ENCODE peak calls at places on chromosomes 1 and 21, in six cellular contexts. One of them, this sample, is unnamed.

GRCh38 chr1:220681220-220681847 is 8.8 kb upstream of the C1orf115 start:
- DNase-seq in Panc1: no peak
- DNase-seq in tibial nerve: no peak
- DNase-seq in kidney: no peak
- DNase-seq in prostate gland: no peak
- DNase-seq in stomach: no peak
- DNase-seq in this sample: no peak

GRCh38 chr1:247118946-247119446 is 14.8 kb upstream of the ZNF669 start:
- DNase-seq in Panc1: peak; percentile 27
- DNase-seq in tibial nerve: no peak
- DNase-seq in kidney: no peak
- DNase-seq in prostate gland: no peak
- DNase-seq in stomach: no peak
- DNase-seq in this sample: no peak

GRCh38 chr1:48744032-48744431 is 32.7 kb downstream of the BEND5 start:
- DNase-seq in Panc1: no peak
- DNase-seq in tibial nerve: no peak
- DNase-seq in kidney: no peak
- DNase-seq in prostate gland: no peak
- DNase-seq in stomach: no peak
- DNase-seq in this sample: no peak

GRCh38 chr1:46133946-46134345 is 1.5 kb upstream of the PIK3R3 start:
- DNase-seq in Panc1: no peak
- DNase-seq in tibial nerve: no peak
- DNase-seq in kidney: no peak
- DNase-seq in prostate gland: no peak
- DNase-seq in stomach: no peak
- DNase-seq in this sample: no peak

GRCh38 chr1:98188769-98189168 is 267.9 kb upstream of the DPYD start:
- DNase-seq in Panc1: no peak
- DNase-seq in tibial nerve: no peak
- DNase-seq in kidney: no peak
- DNase-seq in prostate gland: no peak
- DNase-seq in stomach: no peak
- DNase-seq in this sample: no peak

GRCh38 chr1:220748091-220748934 is at the start of gene MTARC2:
- DNase-seq in Panc1: no peak
- DNase-seq in tibial nerve: peak; percentile 71
- DNase-seq in kidney: peak; percentile 92
- DNase-seq in prostate gland: peak; percentile 90
- DNase-seq in stomach: peak; percentile 80
- DNase-seq in this sample: peak; percentile 85

GRCh38 chr1:26279598-26280332 is at the start of gene SH3BGRL3:
- DNase-seq in Panc1: no peak
- DNase-seq in tibial nerve: peak; percentile 80
- DNase-seq in kidney: peak; percentile 96
- DNase-seq in prostate gland: peak; percentile 87
- DNase-seq in stomach: peak; percentile 93
- DNase-seq in this sample: peak; percentile 86

GRCh38 chr1:229042482-229042881 is 228.4 kb upstream of the RAB4A start:
- DNase-seq in Panc1: no peak
- DNase-seq in tibial nerve: no peak
- DNase-seq in kidney: no peak
- DNase-seq in prostate gland: no peak
- DNase-seq in stomach: no peak
- DNase-seq in this sample: no peak

GRCh38 chr1:186629341-186629740 is 50.9 kb downstream of the PTGS2 start:
- DNase-seq in Panc1: no peak
- DNase-seq in tibial nerve: no peak
- DNase-seq in kidney: no peak
- DNase-seq in prostate gland: no peak
- DNase-seq in stomach: no peak
- DNase-seq in this sample: no peak

GRCh38 chr1:44808938-44809917 is 905 bp downstream of the BTBD19 start:
- DNase-seq in Panc1: no peak
- DNase-seq in tibial nerve: no peak
- DNase-seq in kidney: peak; percentile 84
- DNase-seq in prostate gland: no peak
- DNase-seq in stomach: peak; percentile 51
- DNase-seq in this sample: peak; percentile 62

GRCh38 chr1:210597555-210598134 is 268.9 kb downstream of the HHAT start:
- DNase-seq in Panc1: no peak
- DNase-seq in tibial nerve: no peak
- DNase-seq in kidney: no peak
- DNase-seq in prostate gland: no peak
- DNase-seq in stomach: no peak
- DNase-seq in this sample: peak; percentile 31

GRCh38 chr21:36825683-36826082 is 126.8 kb downstream of the SIM2 start:
- DNase-seq in Panc1: no peak
- DNase-seq in tibial nerve: no peak
- DNase-seq in kidney: no peak
- DNase-seq in prostate gland: no peak
- DNase-seq in stomach: no peak
- DNase-seq in this sample: no peak

GRCh38 chr1:201385299-201385891 is 7.9 kb upstream of the TNNT2 start:
- DNase-seq in Panc1: no peak
- DNase-seq in tibial nerve: peak; percentile 30
- DNase-seq in kidney: no peak
- DNase-seq in prostate gland: peak; percentile 73
- DNase-seq in stomach: peak; percentile 85
- DNase-seq in this sample: peak; percentile 66

GRCh38 chr1:193058529-193059281 is 455 bp downstream of the UCHL5 start:
- DNase-seq in Panc1: no peak
- DNase-seq in tibial nerve: peak; percentile 13
- DNase-seq in kidney: peak; percentile 81
- DNase-seq in prostate gland: peak; percentile 8
- DNase-seq in stomach: peak; percentile 44
- DNase-seq in this sample: peak; percentile 62

GRCh38 chr1:207938016-207938415 is 27.1 kb upstream of the CD34 start:
- DNase-seq in Panc1: peak; percentile 85
- DNase-seq in tibial nerve: no peak
- DNase-seq in kidney: no peak
- DNase-seq in prostate gland: peak; percentile 33
- DNase-seq in stomach: peak; percentile 56
- DNase-seq in this sample: no peak

GRCh38 chr1:61052393-61053280 is 29.7 kb upstream of the NFIA start:
- DNase-seq in Panc1: no peak
- DNase-seq in tibial nerve: peak; percentile 7
- DNase-seq in kidney: no peak
- DNase-seq in prostate gland: no peak
- DNase-seq in stomach: no peak
- DNase-seq in this sample: peak; percentile 51

GRCh38 chr1:220776725-220777326 is 9.9 kb upstream of the MTARC1 start:
- DNase-seq in Panc1: peak; percentile 28
- DNase-seq in tibial nerve: peak; percentile 86
- DNase-seq in kidney: peak; percentile 91
- DNase-seq in prostate gland: peak; percentile 74
- DNase-seq in stomach: peak; percentile 90
- DNase-seq in this sample: peak; percentile 81

GRCh38 chr1:179036844-179037465 is 11.3 kb downstream of the FAM20B start:
- DNase-seq in Panc1: no peak
- DNase-seq in tibial nerve: no peak
- DNase-seq in kidney: no peak
- DNase-seq in prostate gland: no peak
- DNase-seq in stomach: no peak
- DNase-seq in this sample: no peak

GRCh38 chr1:51986718-51987117 is 3.8 kb downstream of the RAB3B start:
- DNase-seq in Panc1: no peak
- DNase-seq in tibial nerve: no peak
- DNase-seq in kidney: no peak
- DNase-seq in prostate gland: no peak
- DNase-seq in stomach: no peak
- DNase-seq in this sample: no peak

DNA sequence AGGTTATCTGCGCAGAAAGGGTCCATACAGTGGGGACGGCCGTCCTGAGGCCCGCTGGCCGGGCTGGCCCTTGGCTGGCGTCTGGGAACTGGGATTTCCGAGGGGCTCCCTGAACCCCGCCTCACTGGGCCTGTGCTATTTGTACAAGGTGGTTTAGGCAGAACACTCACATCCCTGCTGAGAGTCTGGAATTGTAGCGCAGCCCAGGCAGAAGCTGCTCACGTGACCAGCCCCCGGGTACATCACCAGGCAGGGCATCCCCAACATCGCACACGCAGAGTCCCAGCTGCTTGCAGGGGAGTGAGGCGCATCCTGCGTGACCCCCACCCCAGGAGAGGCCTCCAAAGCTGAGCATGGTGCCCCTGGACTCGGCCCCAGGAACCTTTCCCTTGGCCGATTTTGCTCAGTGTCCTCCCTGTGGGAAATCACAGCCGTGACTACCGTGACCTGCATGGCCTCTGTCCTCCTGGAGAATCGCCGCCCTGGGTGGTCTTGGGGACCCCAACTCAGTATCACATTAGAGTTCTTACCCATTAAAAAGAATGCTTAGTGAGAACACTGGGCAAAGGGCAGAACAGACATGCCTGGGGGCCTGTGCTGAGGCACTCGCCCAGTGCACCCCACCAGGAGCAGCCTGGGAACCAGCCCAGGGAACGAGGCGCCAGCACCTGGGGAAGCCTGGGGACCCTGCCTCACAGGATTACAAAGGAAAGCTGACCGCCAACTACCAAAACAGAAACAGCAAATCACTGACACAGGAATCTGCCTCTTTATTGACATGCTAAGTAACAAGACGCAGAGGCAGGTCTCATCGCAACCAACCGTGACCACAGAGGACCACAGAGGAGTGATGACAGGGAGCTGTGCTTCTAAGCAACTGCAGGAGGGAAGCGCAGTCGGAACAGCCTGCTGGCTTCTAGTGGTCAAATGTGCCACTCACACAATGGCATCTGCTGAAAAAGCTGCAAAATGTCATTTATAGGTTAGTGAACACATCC is 33.5 kb downstream of the UBE2G2 start:
- DNase-seq in Panc1: no peak
- DNase-seq in tibial nerve: no peak
- DNase-seq in kidney: no peak
- DNase-seq in prostate gland: no peak
- DNase-seq in stomach: no peak
- DNase-seq in this sample: no peak
- H3K27ac ChIP-seq in Panc1: no peak overlapping the region
- H3K27ac ChIP-seq in tibial nerve: no peak overlapping the region
- H3K27ac ChIP-seq in kidney: no peak overlapping the region
- H3K27ac ChIP-seq in prostate gland: no peak overlapping the region
- H3K27ac ChIP-seq in stomach: no peak overlapping the region
- H3K27ac ChIP-seq in this sample: no peak overlapping the region

GRCh38 chr1:65993047-65993363 is 200.3 kb downstream of the PDE4B start:
- DNase-seq in Panc1: no peak
- DNase-seq in tibial nerve: no peak
- DNase-seq in kidney: no peak
- DNase-seq in prostate gland: no peak
- DNase-seq in stomach: no peak
- DNase-seq in this sample: no peak

GRCh38 chr1:65994223-65994622 is 201.5 kb downstream of the PDE4B start:
- DNase-seq in Panc1: no peak
- DNase-seq in tibial nerve: no peak
- DNase-seq in kidney: no peak
- DNase-seq in prostate gland: no peak
- DNase-seq in stomach: no peak
- DNase-seq in this sample: no peak

GRCh38 chr1:65997693-65998092 is 205.0 kb downstream of the PDE4B start:
- DNase-seq in Panc1: no peak
- DNase-seq in tibial nerve: no peak
- DNase-seq in kidney: no peak
- DNase-seq in prostate gland: no peak
- DNase-seq in stomach: no peak
- DNase-seq in this sample: no peak

GRCh38 chr1:65995326-65995725 is 202.6 kb downstream of the PDE4B start:
- DNase-seq in Panc1: no peak
- DNase-seq in tibial nerve: no peak
- DNase-seq in kidney: no peak
- DNase-seq in prostate gland: no peak
- DNase-seq in stomach: no peak
- DNase-seq in this sample: no peak

DNA sequence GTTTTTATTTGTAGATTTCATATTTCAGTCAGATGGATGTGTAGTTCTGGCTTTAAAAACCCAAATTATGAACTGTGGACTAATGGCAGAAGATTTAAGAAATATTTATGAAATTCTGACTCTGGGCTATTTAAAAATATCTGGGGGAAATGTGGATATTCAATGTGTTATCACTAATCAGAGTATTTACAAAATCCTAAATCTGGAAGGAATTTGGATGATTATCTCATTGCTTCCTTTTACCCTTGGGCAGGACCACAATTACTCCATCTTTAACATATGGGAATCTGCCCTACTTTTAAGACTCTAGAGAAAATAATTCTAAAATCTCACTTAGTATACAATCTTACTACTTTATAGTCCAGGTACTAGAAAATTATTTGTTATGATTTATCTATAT is 203.2 kb downstream of the PDE4B start:
- DNase-seq in Panc1: no peak
- DNase-seq in tibial nerve: no peak
- DNase-seq in kidney: no peak
- DNase-seq in prostate gland: no peak
- DNase-seq in stomach: no peak
- DNase-seq in this sample: no peak
- H3K27ac ChIP-seq in Panc1: no peak overlapping the region
- H3K27ac ChIP-seq in tibial nerve: no peak overlapping the region
- H3K27ac ChIP-seq in kidney: no peak overlapping the region
- H3K27ac ChIP-seq in prostate gland: no peak overlapping the region
- H3K27ac ChIP-seq in stomach: no peak overlapping the region
- H3K27ac ChIP-seq in this sample: no peak overlapping the region

DNA sequence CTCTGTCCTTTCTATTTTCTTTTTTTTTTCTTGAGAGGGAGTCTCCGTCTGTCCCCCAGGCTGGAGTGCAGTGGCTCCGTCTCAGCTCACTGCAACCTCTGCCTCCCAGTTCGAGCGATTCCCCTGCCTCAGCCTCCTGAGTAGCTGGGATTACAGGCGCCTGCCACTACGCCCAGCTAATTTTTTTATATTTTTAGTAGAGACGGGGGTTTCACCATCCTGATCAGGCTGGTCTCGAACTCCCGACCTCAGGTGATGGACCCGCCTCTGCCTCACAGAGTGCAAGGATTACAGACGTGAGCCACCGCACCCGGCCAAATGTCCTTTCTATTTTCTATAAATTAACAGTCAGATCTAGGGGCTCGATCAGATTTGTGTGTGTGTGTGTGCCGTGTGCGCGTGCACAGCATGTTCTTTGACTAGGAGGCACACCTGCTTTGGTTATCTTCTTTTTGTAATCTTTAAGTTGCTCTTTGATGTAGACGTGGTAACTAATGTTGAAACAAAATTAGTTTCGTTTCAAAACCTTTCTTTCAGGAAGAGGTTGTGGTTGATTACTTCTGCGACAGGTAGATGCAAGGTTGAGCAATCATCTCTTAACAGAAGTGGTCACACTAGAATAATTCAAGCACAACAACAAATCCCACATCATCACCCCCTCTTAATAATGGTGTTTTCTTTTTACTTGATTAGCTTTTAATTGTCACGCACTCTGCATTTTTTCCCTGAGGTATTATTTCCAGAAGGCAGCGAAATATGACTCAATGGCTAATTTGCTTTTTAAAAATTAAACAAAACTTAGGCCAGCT is 779 bp upstream of the DEGS1 start:
- DNase-seq in Panc1: no peak
- DNase-seq in tibial nerve: no peak
- DNase-seq in kidney: no peak
- DNase-seq in prostate gland: no peak
- DNase-seq in stomach: peak; percentile 35
- DNase-seq in this sample: no peak
- H3K27ac ChIP-seq in Panc1: peak overlapping the region; percentile 88
- H3K27ac ChIP-seq in tibial nerve: peak overlapping the region; percentile 95
- H3K27ac ChIP-seq in kidney: peak overlapping the region; percentile 88
- H3K27ac ChIP-seq in prostate gland: peak overlapping the region; percentile 98
- H3K27ac ChIP-seq in stomach: peak overlapping the region; percentile 98
- H3K27ac ChIP-seq in this sample: peak overlapping the region; percentile 77

GRCh38 chr1:4590766-4591165 is 63.6 kb upstream of the AJAP1 start:
- DNase-seq in Panc1: no peak
- DNase-seq in tibial nerve: no peak
- DNase-seq in kidney: peak; percentile 18
- DNase-seq in prostate gland: no peak
- DNase-seq in stomach: no peak
- DNase-seq in this sample: no peak
- H3K27ac ChIP-seq in Panc1: no peak overlapping the region
- H3K27ac ChIP-seq in tibial nerve: no peak overlapping the region
- H3K27ac ChIP-seq in kidney: no peak overlapping the region
- H3K27ac ChIP-seq in prostate gland: no peak overlapping the region
- H3K27ac ChIP-seq in stomach: no peak overlapping the region
- H3K27ac ChIP-seq in this sample: no peak overlapping the region

This sample was measured in lung.